ENCODE peak calls at places on chromosome 22, in four cellular contexts. A, E, K and L are unnamed samples.

GRCh38 chr22:44992166-44992565 is 17.6 kb downstream of the PHF21B start:
- DNase-seq in A (no peak), K (no peak), E (no peak), L (no peak)

GRCh38 chr22:28506207-28506606 is 173.4 kb downstream of the TTC28 start:
- DNase-seq in E (no peak), K (no peak), A (no peak), L (no peak)

GRCh38 chr22:24181088-24181995 is at the start of gene SUSD2:
- DNase-seq in K (no peak), E (peak; percentile 76), A (peak; percentile 34), L (no peak)

GRCh38 chr22:20086101-20086599 is 6.1 kb downstream of the DGCR8 start:
- DNase-seq in A (no peak), E (no peak), K (no peak), L (no peak)

GRCh38 chr22:20531404-20532181 is 24.2 kb downstream of the MED15 start:
- DNase-seq in E (peak; percentile 39), K (no peak), A (no peak), L (peak; percentile 64)

GRCh38 chr22:22166941-22167713 is 77.5 kb upstream of the VPREB1 start:
- DNase-seq in A (no peak), E (no peak), K (no peak), L (no peak)

GRCh38 chr22:44878483-44879300 is 126.3 kb downstream of the ARHGAP8 start:
- DNase-seq in E (no peak), K (no peak), A (no peak), L (no peak)

GRCh38 chr22:46349238-46349637 is 13.7 kb downstream of the TRMU start:
- DNase-seq in A (no peak), E (no peak), K (no peak), L (no peak)

GRCh38 chr22:21904250-21904789 is 36.9 kb upstream of the MAPK1 start:
- DNase-seq in A (no peak), K (no peak), E (no peak), L (no peak)

GRCh38 chr22:26828311-26828710 is 170.9 kb downstream of the MIAT start:
- DNase-seq in A (no peak), K (no peak), E (no peak), L (no peak)

GRCh38 chr22:26516503-26516902 is 4.2 kb upstream of the TFIP11 start:
- DNase-seq in E (no peak), K (no peak), A (no peak), L (no peak)

GRCh38 chr22:48367731-48368130 is 1459.9 kb downstream of the BRD1 start:
- DNase-seq in A (no peak), K (no peak), E (no peak), L (no peak)

GRCh38 chr22:47053865-47054185 is 291.4 kb downstream of the TBC1D22A start:
- DNase-seq in K (no peak), E (no peak), A (no peak), L (peak; percentile 39)

GRCh38 chr22:20464096-20464614 is 26.5 kb upstream of the SCARF2 start:
- DNase-seq in K (no peak), A (no peak), E (no peak), L (no peak)

GRCh38 chr22:44326549-44326881 is 13.8 kb upstream of the SHISAL1 start:
- DNase-seq in A (no peak), K (no peak), E (no peak), L (no peak)

GRCh38 chr22:25845985-25846745 is 104.2 kb downstream of the MYO18B start:
- DNase-seq in E (no peak), K (no peak), A (peak; percentile 33), L (no peak)

GRCh38 chr22:19880786-19881569 is 26.3 kb upstream of the GNB1L start:
- DNase-seq in K (no peak), E (peak; percentile 96), A (peak; percentile 68), L (peak; percentile 96)

GRCh38 chr22:20026996-20027601 is 6.2 kb downstream of the TANGO2 start:
- DNase-seq in A (peak; percentile 67), K (no peak), E (no peak), L (no peak)

GRCh38 chr22:44576311-44577260 is 78.6 kb upstream of the RTL6 start:
- DNase-seq in A (no peak), K (no peak), E (no peak), L (no peak)

GRCh38 chr22:40487663-40488249 is 117.4 kb downstream of the SGSM3 start:
- DNase-seq in E (peak; percentile 17), A (no peak), K (no peak), L (peak; percentile 49)

GRCh38 chr22:22235564-22235963 is 9.0 kb upstream of the VPREB1 start:
- DNase-seq in E (no peak), A (peak; percentile 83), K (peak; percentile 17), L (peak; percentile 22)

GRCh38 chr22:48445113-48445827 is 1382.4 kb downstream of the BRD1 start:
- DNase-seq in A (no peak), K (no peak), E (no peak), L (no peak)

GRCh38 chr22:34855471-34855870 is 210.5 kb upstream of the ISX start:
- DNase-seq in K (no peak), E (no peak), A (no peak), L (no peak)

GRCh38 chr22:38638734-38639133 is 17.5 kb downstream of the FAM227A start:
- DNase-seq in E (peak; percentile 32), A (peak; percentile 65), K (no peak), L (no peak)

GRCh38 chr22:46012182-46012880 is 35.4 kb upstream of the WNT7B start:
- DNase-seq in K (no peak), E (no peak), A (no peak), L (no peak)

GRCh38 chr22:44625981-44626687 is 75.9 kb upstream of the PRR5 start:
- DNase-seq in E (peak; percentile 51), K (peak; percentile 15), A (peak; percentile 70), L (peak; percentile 62)

GRCh38 chr22:47394504-47395440 is 632.3 kb downstream of the TBC1D22A start:
- DNase-seq in K (no peak), E (no peak), A (no peak), L (no peak)

GRCh38 chr22:48357196-48357595 is 1470.5 kb downstream of the BRD1 start:
- DNase-seq in K (no peak), E (no peak), A (no peak), L (no peak)

GRCh38 chr22:46961591-46962290 is 199.3 kb downstream of the TBC1D22A start:
- DNase-seq in K (no peak), A (no peak), E (no peak), L (no peak)

GRCh38 chr22:45671051-45671782 is 417 bp upstream of the ATXN10 start:
- DNase-seq in K (no peak), A (no peak), E (no peak), L (peak; percentile 13)

GRCh38 chr22:44669725-44670027 is 32.3 kb upstream of the PRR5 start:
- DNase-seq in A (peak; percentile 48), K (no peak), E (no peak), L (no peak)

GRCh38 chr22:25680049-25680448 is 61.9 kb upstream of the MYO18B start:
- DNase-seq in K (no peak), E (no peak), A (no peak), L (no peak)

GRCh38 chr22:23305922-23306374 is 125.6 kb downstream of the BCR start:
- DNase-seq in A (no peak), E (no peak), K (no peak), L (peak; percentile 96)

GRCh38 chr22:27372969-27373670 is 428.4 kb downstream of the MN1 start:
- DNase-seq in E (peak; percentile 81), A (peak; percentile 32), K (no peak), L (peak; percentile 38)

GRCh38 chr22:39960791-39961746 is 872 bp downstream of the TMA7B start:
- DNase-seq in E (no peak), A (peak; percentile 89), K (peak; percentile 96), L (no peak)

GRCh38 chr22:37237371-37238268 is 6.4 kb downstream of the RAC2 start:
- DNase-seq in E (no peak), K (no peak), A (no peak), L (no peak)
- H3K79me2 ChIP-seq in E (no peaks in the 10 kb centered on the region), K (peaks cover 77% of the 10 kb centered on the region), A (peaks cover 41% of the 10 kb centered on the region), L (peaks cover 4% of the 10 kb centered on the region)

GRCh38 chr22:30182365-30182764 is 64.2 kb downstream of the LIF start:
- DNase-seq in K (no peak), A (peak; percentile 25), E (peak; percentile 39), L (peak; percentile 39)

GRCh38 chr22:30185129-30185528 is 61.4 kb downstream of the LIF start:
- DNase-seq in E (no peak), K (no peak), A (no peak), L (no peak)

GRCh38 chr22:30183271-30183670 is 63.3 kb downstream of the LIF start:
- DNase-seq in K (no peak), E (no peak), A (no peak), L (no peak)

GRCh38 chr22:30182833-30183232 is 63.7 kb downstream of the LIF start:
- DNase-seq in K (no peak), E (no peak), A (no peak), L (no peak)

GRCh38 chr22:30183861-30184278 is 62.7 kb downstream of the LIF start:
- DNase-seq in A (peak; percentile 63), E (no peak), K (no peak), L (no peak)
- TF ChIP-seq MYC in A (no peak), E (no peak), K (no peak), L (no peak)

GRCh38 chr22:41905411-41906202 is 9.3 kb downstream of the SHISA8 start:
- DNase-seq in K (no peak), E (no peak), A (no peak), L (no peak)

GRCh38 chr22:41902016-41902415 is 12.9 kb downstream of the SHISA8 start:
- DNase-seq in K (no peak), E (no peak), A (no peak), L (no peak)

GRCh38 chr22:41902932-41903421 is 11.9 kb downstream of the SHISA8 start:
- DNase-seq in K (no peak), E (no peak), A (no peak), L (no peak)

GRCh38 chr22:41906822-41907221 is 8.1 kb downstream of the SHISA8 start:
- DNase-seq in E (no peak), A (no peak), K (no peak), L (no peak)

GRCh38 chr22:41904450-41905410 is 10.1 kb downstream of the SHISA8 start:
- DNase-seq in A (no peak), K (no peak), E (no peak), L (no peak)
- H3K79me2 ChIP-seq in A (no peaks in the 10 kb centered on the region), K (no peaks in the 10 kb centered on the region), E (no peaks in the 10 kb centered on the region), L (no peaks in the 10 kb centered on the region)

GRCh38 chr22:33362702-33363101 is 304.5 kb upstream of the SYN3 start:
- DNase-seq in K (no peak), E (no peak), A (no peak), L (no peak)

GRCh38 chr22:33352768-33353167 is 294.6 kb upstream of the SYN3 start:
- DNase-seq in A (no peak), K (no peak), E (no peak), L (no peak)

GRCh38 chr22:33354928-33355327 is 296.7 kb upstream of the SYN3 start:
- DNase-seq in K (no peak), E (no peak), A (no peak), L (no peak)

GRCh38 chr22:33361581-33361980 is 303.4 kb upstream of the SYN3 start:
- DNase-seq in A (no peak), E (no peak), K (no peak), L (no peak)

DNA sequence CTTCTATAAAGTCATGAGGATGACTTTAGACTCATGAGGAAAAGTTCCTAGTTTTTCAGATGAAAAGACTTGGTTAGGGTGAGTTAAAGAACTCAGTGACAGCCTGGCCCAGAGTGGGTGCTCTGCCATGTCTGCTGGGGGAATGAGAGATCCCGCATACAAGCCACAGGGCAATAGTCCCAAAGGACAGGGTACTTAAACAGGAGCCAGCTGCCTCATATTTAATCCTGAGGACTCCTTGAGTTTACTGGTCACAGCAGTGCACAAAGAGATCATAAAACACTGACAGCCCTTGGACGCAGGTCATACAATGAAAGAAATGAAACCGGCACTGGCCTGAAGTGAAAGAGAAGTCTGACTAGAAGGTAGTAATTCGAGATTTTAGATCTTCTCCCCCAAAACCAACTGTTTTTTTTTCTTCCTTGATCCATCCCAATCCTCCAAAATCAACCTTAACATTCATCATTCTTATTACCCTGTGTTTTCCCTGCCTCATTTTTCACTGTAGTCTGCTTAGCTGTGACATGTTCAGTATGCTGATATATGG is 299.8 kb upstream of the SYN3 start:
- DNase-seq in A (no peak), E (no peak), K (no peak), L (no peak)
- TF ChIP-seq MYC in A (no peak), E (no peak), K (no peak), L (no peak)